ENCODE peak calls at places on chromosome 13, in four cellular contexts. Y is GM23338, V is K562, I is H1. M is an unnamed sample. For H3K79me2, the result is how much of the 10 kb centered on the place peaks cover.

GRCh38 chr13:71525004-71525403 is 342.0 kb downstream of the DACH1 start:
- DNase-seq in Y (no peak), V (no peak), I (no peak), M (no peak)

GRCh38 chr13:42215578-42216421 is 56.2 kb upstream of the AKAP11 start:
- DNase-seq in Y (peak), V (peak), I (no peak), M (peak)

GRCh38 chr13:40777166-40777956 is 6.4 kb upstream of the MRPS31 start:
- DNase-seq in Y (peak), V (peak), I (no peak), M (peak)

GRCh38 chr13:29362849-29363604 is 232.5 kb downstream of the SLC7A1 start:
- DNase-seq in Y (peak), V (peak), I (peak), M (peak)

GRCh38 chr13:113628291-113629270 is 29.4 kb downstream of the ATP4B start:
- DNase-seq in Y (no peak), V (no peak), I (no peak), M (no peak)

GRCh38 chr13:20814224-20814910 is 40.6 kb upstream of the EEF1AKMT1 start:
- DNase-seq in Y (no peak), V (no peak), I (no peak), M (peak)

GRCh38 chr13:112702983-112703379 is 13.1 kb downstream of the ATP11A start:
- DNase-seq in Y (no peak), V (no peak), I (no peak), M (no peak)

GRCh38 chr13:21759503-21759902 is 88.6 kb downstream of the FGF9 start:
- DNase-seq in Y (no peak), V (no peak), I (no peak), M (no peak)

GRCh38 chr13:37443538-37443937 is 155.0 kb downstream of the POSTN start:
- DNase-seq in Y (no peak), V (no peak), I (no peak), M (no peak)

GRCh38 chr13:79995334-79995733 is 345.6 kb downstream of the SPRY2 start:
- DNase-seq in Y (no peak), V (no peak), I (no peak), M (no peak)

GRCh38 chr13:36332986-36333385 is 13.2 kb downstream of the SPART start:
- DNase-seq in Y (no peak), V (no peak), I (no peak), M (no peak)

GRCh38 chr13:111861766-111862366 is 205.1 kb upstream of the SOX1 start:
- DNase-seq in Y (no peak), V (peak), I (no peak), M (no peak)

GRCh38 chr13:43494206-43494605 is 292.6 kb downstream of the ENOX1 start:
- DNase-seq in Y (no peak), V (no peak), I (no peak), M (no peak)

GRCh38 chr13:73198888-73199497 is 140.2 kb downstream of the KLF5 start:
- DNase-seq in Y (no peak), V (no peak), I (no peak), M (no peak)

GRCh38 chr13:75633285-75633684 is 2.8 kb upstream of the LMO7 start:
- DNase-seq in Y (no peak), V (no peak), I (no peak), M (no peak)

GRCh38 chr13:113819341-113819730 is 44.5 kb downstream of the GAS6 start:
- DNase-seq in Y (no peak), V (no peak), I (no peak), M (no peak)

GRCh38 chr13:47892374-47892773 is 108.7 kb downstream of the SUCLA2 start:
- DNase-seq in Y (no peak), V (no peak), I (no peak), M (no peak)

GRCh38 chr13:20360041-20360491 is 127.9 kb upstream of the GJB6 start:
- DNase-seq in Y (no peak), V (peak), I (no peak), M (no peak)

GRCh38 chr13:73440296-73440895 is 381.6 kb downstream of the KLF5 start:
- DNase-seq in Y (peak), V (no peak), I (no peak), M (no peak)

GRCh38 chr13:24671367-24672117 is 8.7 kb upstream of the ATP12A start:
- DNase-seq in Y (peak), V (peak), I (no peak), M (peak)

GRCh38 chr13:112079696-112080095 is 12.7 kb downstream of the SOX1 start:
- DNase-seq in Y (no peak), V (no peak), I (no peak), M (no peak)

GRCh38 chr13:59962343-59962742 is 201.4 kb downstream of the DIAPH3 start:
- DNase-seq in Y (peak), V (no peak), I (no peak), M (no peak)

GRCh38 chr13:48429036-48429435 is 16.1 kb upstream of the LPAR6 start:
- DNase-seq in Y (no peak), V (no peak), I (no peak), M (no peak)

GRCh38 chr13:113474179-113474578 is 16.3 kb downstream of the DCUN1D2 start:
- DNase-seq in Y (no peak), V (no peak), I (no peak), M (no peak)

GRCh38 chr13:29594710-29595379 is 643 bp downstream of the SLC7A1 start:
- DNase-seq in Y (peak), V (peak), I (no peak), M (peak)

GRCh38 chr13:23180711-23181110 is at the start of gene SGCG:
- DNase-seq in Y (no peak), V (no peak), I (no peak), M (no peak)

GRCh38 chr13:66657165-66657895 is 572.8 kb downstream of the PCDH9 start:
- DNase-seq in Y (peak), V (no peak), I (no peak), M (peak)

GRCh38 chr13:41700790-41701310 is 243.5 kb downstream of the RGCC start:
- DNase-seq in Y (no peak), V (peak), I (no peak), M (peak)

GRCh38 chr13:34179481-34179880 is 361.5 kb downstream of the RFC3 start:
- DNase-seq in Y (peak), V (no peak), I (no peak), M (no peak)

GRCh38 chr13:45482571-45483173 is 17.9 kb downstream of the COG3 start:
- DNase-seq in Y (no peak), V (no peak), I (no peak), M (no peak)

GRCh38 chr13:62799038-62799535 is 1383.4 kb upstream of the PCDH20 start:
- DNase-seq in Y (no peak), V (no peak), I (no peak), M (no peak)

GRCh38 chr13:42063105-42063504 is 14.7 kb downstream of the DGKH start:
- DNase-seq in Y (peak), V (no peak), I (no peak), M (no peak)

GRCh38 chr13:102708211-102708610 is 13.4 kb upstream of the METTL21C start:
- DNase-seq in Y (no peak), V (no peak), I (no peak), M (no peak)

GRCh38 chr13:25281193-25281936 is 5.9 kb downstream of the MTMR6 start:
- DNase-seq in Y (no peak), V (no peak), I (no peak), M (no peak)

GRCh38 chr13:40477623-40478608 is 188.5 kb downstream of the FOXO1 start:
- DNase-seq in Y (no peak), V (no peak), I (no peak), M (no peak)

GRCh38 chr13:112587767-112588489 is at the start of gene TUBGCP3:
- DNase-seq in Y (peak), V (peak), I (no peak), M (peak)

GRCh38 chr13:93249259-93249917 is 22.8 kb downstream of the GPC6 start:
- DNase-seq in Y (no peak), V (peak), I (no peak), M (no peak)

GRCh38 chr13:85261757-85262346 is 537.4 kb downstream of the SLITRK6 start:
- DNase-seq in Y (peak), V (no peak), I (no peak), M (no peak)

GRCh38 chr13:44229371-44230030 is 144.1 kb upstream of the SERP2 start:
- DNase-seq in Y (no peak), V (no peak), I (no peak), M (no peak)

GRCh38 chr13:39148513-39148961 is 110.3 kb downstream of the NHLRC3 start:
- DNase-seq in Y (no peak), V (no peak), I (no peak), M (no peak)

DNA sequence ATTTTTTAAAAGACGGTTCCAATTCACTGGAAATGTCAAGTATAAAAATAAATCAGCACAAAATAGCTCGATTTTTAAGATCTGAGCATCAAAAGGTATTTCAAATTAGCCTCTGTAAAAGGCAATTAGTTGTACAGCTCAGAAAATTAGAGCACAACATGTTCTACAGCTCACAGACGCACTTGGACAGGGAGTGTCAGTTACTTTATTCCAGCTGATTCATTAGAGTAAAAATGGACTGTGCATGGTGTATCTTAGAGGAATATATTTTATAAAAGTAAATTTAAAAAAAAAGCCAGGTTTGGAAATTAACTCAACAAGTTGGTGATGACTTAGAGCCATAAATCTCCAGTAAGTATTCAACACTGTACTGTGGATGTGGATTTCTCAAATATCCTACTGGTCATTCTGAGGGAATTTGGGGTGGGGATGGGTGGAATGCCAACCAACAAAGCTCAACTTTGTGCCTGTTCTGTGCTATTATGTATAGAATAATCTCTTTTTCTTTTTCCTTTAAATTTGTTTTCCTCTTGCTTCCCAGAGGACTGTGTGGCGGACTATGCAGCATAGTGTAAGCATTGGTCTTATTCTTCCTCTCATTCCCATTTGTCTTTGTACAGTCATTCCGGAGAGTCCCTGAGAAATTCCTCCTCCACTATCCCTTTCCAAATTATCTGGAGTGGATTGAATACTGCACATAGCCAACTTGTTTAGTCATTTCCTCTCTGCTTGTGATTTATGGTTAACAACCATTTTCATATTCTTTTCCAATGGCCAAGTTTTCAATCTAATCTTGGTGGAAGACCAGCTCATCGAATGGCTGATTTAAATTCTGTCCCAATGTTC is 169.3 kb downstream of the DCT start:
- DNase-seq in Y (no peak), V (no peak), I (no peak), M (no peak)
- TF ChIP-seq POLR2AphosphoS5 in Y (no peak), V (no peak), I (no peak), M (peak)

DNA sequence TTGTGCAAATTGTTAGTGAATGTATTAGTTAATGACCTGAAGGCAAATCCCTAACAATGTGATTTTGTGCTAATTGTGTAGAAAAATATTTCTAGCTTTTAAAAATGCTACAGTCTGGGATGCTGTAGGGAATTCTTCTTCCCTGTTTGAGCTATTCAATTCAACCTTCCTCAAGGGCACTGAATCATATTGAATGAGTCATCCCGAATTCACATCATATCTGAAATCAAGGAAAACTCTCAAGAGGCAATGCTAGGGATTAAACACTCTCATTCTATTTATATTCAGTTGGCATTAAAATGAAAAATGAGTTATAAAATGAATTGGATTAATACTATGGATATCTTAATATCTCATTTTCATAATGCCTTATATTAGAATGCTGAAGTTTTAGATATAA is 633.3 kb upstream of the ATXN8OS start:
- DNase-seq in Y (no peak), V (no peak), I (no peak), M (no peak)
- H3K79me2 ChIP-seq in Y (under half), V (under half), I (under half), M (under half)

DNA sequence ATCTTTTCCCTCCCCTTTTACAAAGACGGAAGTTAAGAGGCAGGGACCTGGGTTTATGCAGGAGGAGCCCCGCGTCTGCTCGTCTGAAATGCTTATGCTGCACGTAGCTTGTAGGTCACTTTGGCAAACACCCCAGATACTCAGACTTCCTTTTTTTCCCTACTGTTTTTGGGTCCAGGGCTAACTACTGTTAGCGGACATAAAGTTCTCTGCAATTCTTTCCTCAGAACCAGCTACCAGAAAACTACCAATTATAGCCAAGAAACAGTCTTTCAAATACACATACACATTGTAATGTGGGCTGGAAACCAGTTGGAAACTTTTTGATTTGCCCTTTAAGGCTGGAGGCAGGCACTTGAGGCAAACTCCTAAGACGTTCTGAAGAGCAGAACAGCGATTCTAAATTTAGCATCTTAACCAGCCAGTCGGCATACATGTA is 50.7 kb downstream of the EFNB2 start:
- DNase-seq in Y (no peak), V (no peak), I (no peak), M (no peak)
- TF ChIP-seq POLR2AphosphoS5 in Y (no peak), V (no peak), I (no peak), M (no peak)

GRCh38 chr13:98494769-98495168 is 82.1 kb downstream of the STK24 start:
- DNase-seq in Y (no peak), V (no peak), I (no peak), M (no peak)

GRCh38 chr13:98490866-98491265 is 86.0 kb downstream of the STK24 start:
- DNase-seq in Y (no peak), V (no peak), I (no peak), M (no peak)

GRCh38 chr13:98492335-98493034 is 84.4 kb downstream of the STK24 start:
- DNase-seq in Y (peak), V (no peak), I (no peak), M (no peak)

GRCh38 chr13:98495627-98496238 is 81.2 kb downstream of the STK24 start:
- DNase-seq in Y (no peak), V (no peak), I (no peak), M (peak)

DNA sequence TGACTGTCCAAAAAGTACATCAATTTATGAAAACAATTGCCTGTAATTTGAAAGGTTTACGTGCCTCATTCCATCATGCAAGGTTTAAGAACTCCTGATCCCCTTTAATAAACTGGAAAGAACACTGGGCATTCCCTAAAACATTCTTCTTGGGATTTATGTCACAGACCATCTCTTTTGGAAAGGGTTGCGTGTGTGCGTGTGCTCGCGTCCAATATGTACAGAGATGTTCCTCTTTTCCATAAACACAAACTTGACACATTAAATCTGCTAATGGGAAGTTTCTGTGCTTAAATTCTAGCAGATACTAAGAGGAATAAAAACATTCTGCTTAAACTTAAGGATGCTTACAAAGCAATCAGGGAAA is 83.9 kb downstream of the STK24 start:
- DNase-seq in Y (no peak), V (no peak), I (no peak), M (no peak)
- H3K79me2 ChIP-seq in Y (half or more), V (half or more), I (half or more), M (half or more)